ENCODE peak calls at places on chromosome 14, in five cellular contexts. One of them, this sample, is unnamed.

GRCh38 chr14:81162941-81163340 is 57.8 kb downstream of the GTF2A1 start:
- DNase-seq in mucosa of gallbladder: no peak
- DNase-seq in left ventricle myocardium superior: no peak
- DNase-seq in tibial artery: no peak
- DNase-seq in HepG2: no peak
- DNase-seq in this sample: no peak

GRCh38 chr14:75274899-75275569 is 3.6 kb upstream of the FOS start:
- DNase-seq in HepG2: no peak
- DNase-seq in tibial artery: peak
- DNase-seq in mucosa of gallbladder: peak
- DNase-seq in left ventricle myocardium superior: peak
- DNase-seq in this sample: peak

GRCh38 chr14:26992403-26993115 is 394.7 kb upstream of the NOVA1 start:
- DNase-seq in left ventricle myocardium superior: no peak
- DNase-seq in tibial artery: no peak
- DNase-seq in HepG2: no peak
- DNase-seq in mucosa of gallbladder: no peak
- DNase-seq in this sample: no peak

GRCh38 chr14:45793081-45793480 is 540.1 kb upstream of the MIS18BP1 start:
- DNase-seq in mucosa of gallbladder: no peak
- DNase-seq in HepG2: peak
- DNase-seq in tibial artery: no peak
- DNase-seq in left ventricle myocardium superior: no peak
- DNase-seq in this sample: no peak

GRCh38 chr14:23608454-23608853 is 27.7 kb upstream of the DHRS2 start:
- DNase-seq in tibial artery: no peak
- DNase-seq in left ventricle myocardium superior: peak
- DNase-seq in mucosa of gallbladder: no peak
- DNase-seq in HepG2: no peak
- DNase-seq in this sample: no peak

GRCh38 chr14:94969766-94970165 is 187.6 kb downstream of the DICER1 start:
- DNase-seq in left ventricle myocardium superior: no peak
- DNase-seq in mucosa of gallbladder: no peak
- DNase-seq in HepG2: no peak
- DNase-seq in tibial artery: no peak
- DNase-seq in this sample: no peak

GRCh38 chr14:53109028-53109687 is 44.0 kb downstream of the DDHD1 start:
- DNase-seq in HepG2: no peak
- DNase-seq in left ventricle myocardium superior: no peak
- DNase-seq in mucosa of gallbladder: no peak
- DNase-seq in tibial artery: no peak
- DNase-seq in this sample: no peak

GRCh38 chr14:65331652-65332051 is 80.9 kb upstream of the FUT8 start:
- DNase-seq in tibial artery: no peak
- DNase-seq in left ventricle myocardium superior: no peak
- DNase-seq in HepG2: no peak
- DNase-seq in mucosa of gallbladder: no peak
- DNase-seq in this sample: no peak

GRCh38 chr14:101111620-101112290 is 208.2 kb upstream of the RTL1 start:
- DNase-seq in HepG2: no peak
- DNase-seq in tibial artery: peak
- DNase-seq in mucosa of gallbladder: peak
- DNase-seq in left ventricle myocardium superior: no peak
- DNase-seq in this sample: no peak

GRCh38 chr14:106051790-106052189 is 525.4 kb downstream of the TMEM121 start:
- DNase-seq in mucosa of gallbladder: no peak
- DNase-seq in left ventricle myocardium superior: no peak
- DNase-seq in tibial artery: no peak
- DNase-seq in HepG2: no peak
- DNase-seq in this sample: no peak

GRCh38 chr14:58572092-58572853 is 65.5 kb upstream of the DACT1 start:
- DNase-seq in tibial artery: no peak
- DNase-seq in HepG2: peak
- DNase-seq in left ventricle myocardium superior: no peak
- DNase-seq in mucosa of gallbladder: no peak
- DNase-seq in this sample: no peak

GRCh38 chr14:102757646-102758045 is 19.6 kb upstream of the TRAF3 start:
- DNase-seq in HepG2: no peak
- DNase-seq in mucosa of gallbladder: no peak
- DNase-seq in left ventricle myocardium superior: no peak
- DNase-seq in tibial artery: no peak
- DNase-seq in this sample: no peak

GRCh38 chr14:83467811-83468210 is 1934.2 kb upstream of the SEL1L start:
- DNase-seq in mucosa of gallbladder: no peak
- DNase-seq in HepG2: no peak
- DNase-seq in tibial artery: no peak
- DNase-seq in left ventricle myocardium superior: no peak
- DNase-seq in this sample: no peak

GRCh38 chr14:85580536-85581165 is 50.7 kb downstream of the FLRT2 start:
- DNase-seq in mucosa of gallbladder: no peak
- DNase-seq in left ventricle myocardium superior: no peak
- DNase-seq in tibial artery: no peak
- DNase-seq in HepG2: no peak
- DNase-seq in this sample: no peak

GRCh38 chr14:99394602-99395001 is 86.1 kb downstream of the SETD3 start:
- DNase-seq in mucosa of gallbladder: no peak
- DNase-seq in left ventricle myocardium superior: no peak
- DNase-seq in HepG2: no peak
- DNase-seq in tibial artery: no peak
- DNase-seq in this sample: no peak

GRCh38 chr14:61498303-61498702 is 176.9 kb downstream of the PRKCH start:
- DNase-seq in left ventricle myocardium superior: no peak
- DNase-seq in HepG2: no peak
- DNase-seq in mucosa of gallbladder: no peak
- DNase-seq in tibial artery: no peak
- DNase-seq in this sample: no peak

GRCh38 chr14:101402936-101403660 is 158.2 kb upstream of the DIO3 start:
- DNase-seq in tibial artery: peak
- DNase-seq in HepG2: no peak
- DNase-seq in left ventricle myocardium superior: no peak
- DNase-seq in mucosa of gallbladder: no peak
- DNase-seq in this sample: no peak

GRCh38 chr14:44463386-44464004 is 43.6 kb downstream of the FSCB start:
- DNase-seq in tibial artery: no peak
- DNase-seq in mucosa of gallbladder: no peak
- DNase-seq in HepG2: no peak
- DNase-seq in left ventricle myocardium superior: no peak
- DNase-seq in this sample: no peak

GRCh38 chr14:22837750-22838538 is 1.6 kb downstream of the MMP14 start:
- DNase-seq in left ventricle myocardium superior: peak
- DNase-seq in tibial artery: peak
- DNase-seq in HepG2: no peak
- DNase-seq in mucosa of gallbladder: no peak
- DNase-seq in this sample: peak

GRCh38 chr14:105065280-105066228 is at the start of gene GPR132:
- DNase-seq in mucosa of gallbladder: peak
- DNase-seq in left ventricle myocardium superior: no peak
- DNase-seq in tibial artery: no peak
- DNase-seq in HepG2: no peak
- DNase-seq in this sample: no peak

GRCh38 chr14:100871234-100872186 is 32.0 kb downstream of the RTL1 start:
- DNase-seq in HepG2: peak
- DNase-seq in mucosa of gallbladder: no peak
- DNase-seq in left ventricle myocardium superior: peak
- DNase-seq in tibial artery: no peak
- DNase-seq in this sample: no peak

GRCh38 chr14:90715993-90716392 is 100.2 kb downstream of the TTC7B start:
- DNase-seq in mucosa of gallbladder: no peak
- DNase-seq in left ventricle myocardium superior: no peak
- DNase-seq in HepG2: no peak
- DNase-seq in tibial artery: no peak
- DNase-seq in this sample: no peak

GRCh38 chr14:73238941-73239340 is 1.6 kb downstream of the PAPLN start:
- DNase-seq in left ventricle myocardium superior: no peak
- DNase-seq in tibial artery: peak
- DNase-seq in mucosa of gallbladder: no peak
- DNase-seq in HepG2: no peak
- DNase-seq in this sample: peak

GRCh38 chr14:101039031-101039754 is 135.7 kb upstream of the RTL1 start:
- DNase-seq in HepG2: no peak
- DNase-seq in left ventricle myocardium superior: no peak
- DNase-seq in mucosa of gallbladder: no peak
- DNase-seq in tibial artery: no peak
- DNase-seq in this sample: no peak

GRCh38 chr14:102138935-102139247 is 806 bp upstream of the WDR20 start:
- DNase-seq in left ventricle myocardium superior: no peak
- DNase-seq in HepG2: no peak
- DNase-seq in mucosa of gallbladder: no peak
- DNase-seq in tibial artery: no peak
- DNase-seq in this sample: no peak

GRCh38 chr14:33908540-33909223 is 42.2 kb downstream of the EGLN3 start:
- DNase-seq in tibial artery: no peak
- DNase-seq in mucosa of gallbladder: no peak
- DNase-seq in HepG2: peak
- DNase-seq in left ventricle myocardium superior: no peak
- DNase-seq in this sample: no peak

GRCh38 chr14:63988579-63988978 is 135.8 kb downstream of the SYNE2 start:
- DNase-seq in tibial artery: no peak
- DNase-seq in mucosa of gallbladder: no peak
- DNase-seq in HepG2: no peak
- DNase-seq in left ventricle myocardium superior: no peak
- DNase-seq in this sample: no peak

GRCh38 chr14:68464716-68465115 is 328.2 kb downstream of the ZFP36L1 start:
- DNase-seq in tibial artery: no peak
- DNase-seq in left ventricle myocardium superior: no peak
- DNase-seq in mucosa of gallbladder: no peak
- DNase-seq in HepG2: no peak
- DNase-seq in this sample: no peak

GRCh38 chr14:22545842-22546721 is 42.9 kb downstream of the DAD1 start:
- DNase-seq in mucosa of gallbladder: peak
- DNase-seq in tibial artery: no peak
- DNase-seq in left ventricle myocardium superior: no peak
- DNase-seq in HepG2: no peak
- DNase-seq in this sample: no peak

GRCh38 chr14:22265319-22266140 is 323.5 kb downstream of the DAD1 start:
- DNase-seq in left ventricle myocardium superior: no peak
- DNase-seq in tibial artery: no peak
- DNase-seq in HepG2: no peak
- DNase-seq in mucosa of gallbladder: no peak
- DNase-seq in this sample: no peak

GRCh38 chr14:58776516-58776915 is 138.8 kb downstream of the DACT1 start:
- DNase-seq in left ventricle myocardium superior: no peak
- DNase-seq in tibial artery: no peak
- DNase-seq in HepG2: no peak
- DNase-seq in mucosa of gallbladder: no peak
- DNase-seq in this sample: no peak

GRCh38 chr14:37198273-37198598 is 499 bp downstream of the MIPOL1 start:
- DNase-seq in left ventricle myocardium superior: no peak
- DNase-seq in mucosa of gallbladder: no peak
- DNase-seq in HepG2: no peak
- DNase-seq in tibial artery: no peak
- DNase-seq in this sample: no peak

GRCh38 chr14:55605793-55606192 is 25.8 kb downstream of the KTN1 start:
- DNase-seq in HepG2: peak
- DNase-seq in mucosa of gallbladder: no peak
- DNase-seq in left ventricle myocardium superior: no peak
- DNase-seq in tibial artery: no peak
- DNase-seq in this sample: no peak

GRCh38 chr14:99572173-99572999 is 31.6 kb downstream of the CCDC85C start:
- DNase-seq in HepG2: no peak
- DNase-seq in tibial artery: no peak
- DNase-seq in mucosa of gallbladder: no peak
- DNase-seq in left ventricle myocardium superior: no peak
- DNase-seq in this sample: no peak

GRCh38 chr14:22428681-22429315 is 160.2 kb downstream of the DAD1 start:
- DNase-seq in left ventricle myocardium superior: no peak
- DNase-seq in mucosa of gallbladder: peak
- DNase-seq in HepG2: no peak
- DNase-seq in tibial artery: no peak
- DNase-seq in this sample: no peak

GRCh38 chr14:20904393-20905029 is 13.3 kb downstream of the RNASE3 start:
- DNase-seq in tibial artery: no peak
- DNase-seq in HepG2: peak
- DNase-seq in left ventricle myocardium superior: no peak
- DNase-seq in mucosa of gallbladder: no peak
- DNase-seq in this sample: no peak

GRCh38 chr14:38255408-38255672 is 553 bp downstream of the CLEC14A start:
- DNase-seq in left ventricle myocardium superior: peak
- DNase-seq in mucosa of gallbladder: no peak
- DNase-seq in HepG2: no peak
- DNase-seq in tibial artery: no peak
- DNase-seq in this sample: no peak

This sample was measured in tibial nerve.